ENCODE peak calls at places on chromosomes 7 and 10, in ten cellular contexts. One of them, this sample, is unnamed.

GRCh38 chr7:100655908-100656674 is at the start of gene ACTL6B:
- DNase-seq in gastrocnemius medialis: peak
- DNase-seq in lower leg skin: no peak
- DNase-seq in cardiac muscle cell: peak
- DNase-seq in GM23338: peak
- DNase-seq in SK-N-SH: peak
- DNase-seq in BJ: no peak
- DNase-seq in heart left ventricle: peak
- DNase-seq in HCT116: no peak
- DNase-seq in esophagus muscularis mucosa: no peak
- DNase-seq in this sample: peak

GRCh38 chr7:140200102-140200989 is 23.6 kb upstream of the KDM7A start:
- DNase-seq in heart left ventricle: peak
- DNase-seq in HCT116: no peak
- DNase-seq in gastrocnemius medialis: peak
- DNase-seq in GM23338: no peak
- DNase-seq in esophagus muscularis mucosa: no peak
- DNase-seq in BJ: no peak
- DNase-seq in lower leg skin: peak
- DNase-seq in SK-N-SH: no peak
- DNase-seq in cardiac muscle cell: no peak
- DNase-seq in this sample: no peak

GRCh38 chr10:75475470-75476182 is 44.2 kb downstream of the LRMDA start:
- DNase-seq in esophagus muscularis mucosa: no peak
- DNase-seq in HCT116: no peak
- DNase-seq in SK-N-SH: no peak
- DNase-seq in gastrocnemius medialis: no peak
- DNase-seq in lower leg skin: no peak
- DNase-seq in BJ: no peak
- DNase-seq in heart left ventricle: no peak
- DNase-seq in cardiac muscle cell: no peak
- DNase-seq in GM23338: peak
- DNase-seq in this sample: no peak

GRCh38 chr10:51699145-51699474 is 285 bp downstream of the CSTF2T start:
- DNase-seq in cardiac muscle cell: no peak
- DNase-seq in BJ: no peak
- DNase-seq in GM23338: peak
- DNase-seq in heart left ventricle: no peak
- DNase-seq in HCT116: no peak
- DNase-seq in SK-N-SH: no peak
- DNase-seq in esophagus muscularis mucosa: no peak
- DNase-seq in gastrocnemius medialis: no peak
- DNase-seq in lower leg skin: no peak
- DNase-seq in this sample: no peak

GRCh38 chr10:71278691-71279588 is 40.1 kb upstream of the SLC29A3 start:
- DNase-seq in heart left ventricle: no peak
- DNase-seq in SK-N-SH: peak
- DNase-seq in HCT116: no peak
- DNase-seq in cardiac muscle cell: no peak
- DNase-seq in BJ: no peak
- DNase-seq in GM23338: peak
- DNase-seq in lower leg skin: no peak
- DNase-seq in gastrocnemius medialis: no peak
- DNase-seq in esophagus muscularis mucosa: no peak
- DNase-seq in this sample: no peak

GRCh38 chr7:43585521-43585920 is 2.6 kb downstream of the STK17A start:
- DNase-seq in esophagus muscularis mucosa: no peak
- DNase-seq in cardiac muscle cell: no peak
- DNase-seq in lower leg skin: no peak
- DNase-seq in heart left ventricle: no peak
- DNase-seq in BJ: peak
- DNase-seq in HCT116: no peak
- DNase-seq in SK-N-SH: no peak
- DNase-seq in GM23338: no peak
- DNase-seq in gastrocnemius medialis: no peak
- DNase-seq in this sample: no peak

GRCh38 chr10:133303206-133303605 is 5.5 kb downstream of the TUBGCP2 start:
- DNase-seq in SK-N-SH: no peak
- DNase-seq in HCT116: no peak
- DNase-seq in esophagus muscularis mucosa: no peak
- DNase-seq in gastrocnemius medialis: no peak
- DNase-seq in cardiac muscle cell: no peak
- DNase-seq in BJ: no peak
- DNase-seq in lower leg skin: no peak
- DNase-seq in heart left ventricle: no peak
- DNase-seq in GM23338: no peak
- DNase-seq in this sample: no peak

GRCh38 chr7:12686234-12686893 is 1.1 kb upstream of the ARL4A start:
- DNase-seq in BJ: peak
- DNase-seq in lower leg skin: peak
- DNase-seq in SK-N-SH: peak
- DNase-seq in GM23338: peak
- DNase-seq in gastrocnemius medialis: peak
- DNase-seq in HCT116: peak
- DNase-seq in cardiac muscle cell: peak
- DNase-seq in heart left ventricle: peak
- DNase-seq in esophagus muscularis mucosa: peak
- DNase-seq in this sample: peak

GRCh38 chr7:69739906-69740545 is 141.8 kb downstream of the AUTS2 start:
- DNase-seq in lower leg skin: peak
- DNase-seq in heart left ventricle: peak
- DNase-seq in gastrocnemius medialis: peak
- DNase-seq in esophagus muscularis mucosa: no peak
- DNase-seq in SK-N-SH: peak
- DNase-seq in GM23338: no peak
- DNase-seq in cardiac muscle cell: peak
- DNase-seq in HCT116: no peak
- DNase-seq in BJ: no peak
- DNase-seq in this sample: no peak

GRCh38 chr7:90594791-90595317 is 1.3 kb upstream of the CDK14 start:
- DNase-seq in lower leg skin: no peak
- DNase-seq in esophagus muscularis mucosa: no peak
- DNase-seq in GM23338: peak
- DNase-seq in HCT116: no peak
- DNase-seq in gastrocnemius medialis: peak
- DNase-seq in cardiac muscle cell: no peak
- DNase-seq in BJ: peak
- DNase-seq in SK-N-SH: peak
- DNase-seq in heart left ventricle: peak
- DNase-seq in this sample: no peak

GRCh38 chr10:104777086-104777799 is 136.2 kb downstream of the SORCS3 start:
- DNase-seq in SK-N-SH: no peak
- DNase-seq in lower leg skin: no peak
- DNase-seq in cardiac muscle cell: peak
- DNase-seq in heart left ventricle: no peak
- DNase-seq in esophagus muscularis mucosa: no peak
- DNase-seq in BJ: no peak
- DNase-seq in gastrocnemius medialis: no peak
- DNase-seq in GM23338: peak
- DNase-seq in HCT116: no peak
- DNase-seq in this sample: no peak

GRCh38 chr7:30743371-30744074 is 8.4 kb upstream of the INMT start:
- DNase-seq in lower leg skin: no peak
- DNase-seq in cardiac muscle cell: peak
- DNase-seq in esophagus muscularis mucosa: no peak
- DNase-seq in HCT116: no peak
- DNase-seq in BJ: no peak
- DNase-seq in heart left ventricle: peak
- DNase-seq in gastrocnemius medialis: no peak
- DNase-seq in SK-N-SH: peak
- DNase-seq in GM23338: no peak
- DNase-seq in this sample: no peak

GRCh38 chr10:391304-391703 is 256.0 kb downstream of the ZMYND11 start:
- DNase-seq in heart left ventricle: no peak
- DNase-seq in lower leg skin: peak
- DNase-seq in GM23338: no peak
- DNase-seq in cardiac muscle cell: no peak
- DNase-seq in BJ: no peak
- DNase-seq in HCT116: no peak
- DNase-seq in SK-N-SH: peak
- DNase-seq in gastrocnemius medialis: no peak
- DNase-seq in esophagus muscularis mucosa: no peak
- DNase-seq in this sample: no peak

GRCh38 chr7:70940597-70940996 is 191.3 kb upstream of the GALNT17 start:
- DNase-seq in BJ: no peak
- DNase-seq in SK-N-SH: no peak
- DNase-seq in cardiac muscle cell: no peak
- DNase-seq in GM23338: no peak
- DNase-seq in lower leg skin: peak
- DNase-seq in gastrocnemius medialis: no peak
- DNase-seq in heart left ventricle: no peak
- DNase-seq in esophagus muscularis mucosa: no peak
- DNase-seq in HCT116: no peak
- DNase-seq in this sample: no peak

GRCh38 chr10:75350791-75351190 is 50.8 kb downstream of the ZNF503 start:
- DNase-seq in gastrocnemius medialis: no peak
- DNase-seq in BJ: no peak
- DNase-seq in heart left ventricle: no peak
- DNase-seq in GM23338: no peak
- DNase-seq in esophagus muscularis mucosa: peak
- DNase-seq in SK-N-SH: no peak
- DNase-seq in lower leg skin: no peak
- DNase-seq in cardiac muscle cell: no peak
- DNase-seq in HCT116: peak
- DNase-seq in this sample: no peak

DNA sequence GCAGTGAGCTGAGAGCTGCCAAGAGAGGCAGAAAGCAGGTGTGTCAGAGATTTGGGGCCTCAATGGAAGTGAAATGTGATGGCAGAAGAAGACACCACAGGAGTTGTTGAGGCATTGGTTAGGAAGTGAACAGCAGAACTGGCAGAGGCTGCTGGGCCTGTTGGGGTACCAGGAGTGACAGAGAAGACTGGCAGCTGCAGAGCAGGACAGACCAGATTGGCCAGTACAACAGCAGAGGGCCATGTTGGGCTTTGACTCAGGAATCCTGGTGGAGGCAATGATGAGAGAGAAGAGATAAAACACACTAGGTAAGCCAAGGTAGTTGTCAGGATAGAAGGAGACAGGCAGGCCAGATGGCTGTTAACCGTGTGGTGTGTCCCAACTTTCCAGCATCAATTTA is 19.9 kb upstream of the HERPUD2 start:
- DNase-seq in heart left ventricle: no peak
- DNase-seq in gastrocnemius medialis: no peak
- DNase-seq in lower leg skin: no peak
- DNase-seq in BJ: no peak
- DNase-seq in GM23338: peak
- DNase-seq in HCT116: no peak
- DNase-seq in SK-N-SH: no peak
- DNase-seq in cardiac muscle cell: no peak
- DNase-seq in esophagus muscularis mucosa: no peak
- DNase-seq in this sample: no peak
- TF ChIP-seq CTCF in heart left ventricle: no peak
- TF ChIP-seq CTCF in gastrocnemius medialis: no peak
- TF ChIP-seq CTCF in lower leg skin: no peak
- TF ChIP-seq CTCF in BJ: no peak
- TF ChIP-seq CTCF in GM23338: no peak
- TF ChIP-seq CTCF in HCT116: no peak
- TF ChIP-seq CTCF in SK-N-SH: no peak
- TF ChIP-seq CTCF in cardiac muscle cell: no peak
- TF ChIP-seq CTCF in esophagus muscularis mucosa: no peak
- TF ChIP-seq CTCF in this sample: no peak

GRCh38 chr10:24958701-24959392 is 6.4 kb upstream of the PRTFDC1 start:
- DNase-seq in SK-N-SH: no peak
- DNase-seq in cardiac muscle cell: no peak
- DNase-seq in BJ: no peak
- DNase-seq in GM23338: no peak
- DNase-seq in lower leg skin: no peak
- DNase-seq in HCT116: no peak
- DNase-seq in esophagus muscularis mucosa: peak
- DNase-seq in gastrocnemius medialis: peak
- DNase-seq in heart left ventricle: peak
- DNase-seq in this sample: no peak
- TF ChIP-seq CTCF in SK-N-SH: no peak
- TF ChIP-seq CTCF in cardiac muscle cell: no peak
- TF ChIP-seq CTCF in BJ: peak
- TF ChIP-seq CTCF in GM23338: no peak
- TF ChIP-seq CTCF in lower leg skin: no peak
- TF ChIP-seq CTCF in HCT116: no peak
- TF ChIP-seq CTCF in esophagus muscularis mucosa: no peak
- TF ChIP-seq CTCF in gastrocnemius medialis: no peak
- TF ChIP-seq CTCF in heart left ventricle: no peak
- TF ChIP-seq CTCF in this sample: no peak

DNA sequence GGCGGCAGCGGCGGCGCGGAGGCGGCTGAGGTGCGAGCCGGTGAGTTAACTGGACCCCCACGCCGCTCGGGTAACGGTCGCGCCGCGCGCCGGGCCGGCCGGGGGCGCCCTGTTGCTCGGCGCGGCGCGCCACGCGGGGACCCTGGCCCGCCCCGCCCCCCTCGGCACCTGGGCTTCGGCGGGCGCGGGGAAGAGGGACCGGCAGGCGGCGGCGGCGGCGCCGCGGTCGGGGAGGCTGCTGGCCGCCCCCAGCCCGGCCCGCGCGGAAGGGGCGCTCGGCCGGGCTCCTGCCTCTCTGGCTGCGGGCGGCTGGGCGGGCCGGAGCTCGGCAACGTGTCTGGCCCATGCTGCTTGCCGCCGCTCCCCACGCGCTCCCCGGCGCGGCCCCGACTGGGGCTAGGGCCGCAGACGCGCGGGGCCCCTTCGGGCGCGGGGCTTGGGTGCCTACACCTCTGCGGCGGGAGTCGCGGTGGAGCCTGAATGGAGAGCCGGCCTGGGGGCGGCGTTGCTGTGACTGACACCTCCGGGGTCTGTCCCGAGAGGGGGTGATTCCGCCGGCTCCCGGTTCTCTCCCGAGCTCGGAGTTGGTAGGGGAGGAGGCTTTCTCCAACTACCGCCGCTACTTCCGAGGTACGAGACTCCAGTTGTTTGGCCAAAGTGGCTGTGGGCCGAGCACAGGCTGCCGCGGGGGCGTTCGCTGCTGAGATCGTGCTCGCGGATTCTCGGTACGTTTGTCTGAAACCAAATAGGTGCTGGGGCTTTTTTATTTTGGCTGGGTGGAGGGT is 494 bp downstream of the PALS2 start:
- DNase-seq in gastrocnemius medialis: peak
- DNase-seq in BJ: no peak
- DNase-seq in esophagus muscularis mucosa: no peak
- DNase-seq in lower leg skin: peak
- DNase-seq in SK-N-SH: peak
- DNase-seq in GM23338: peak
- DNase-seq in cardiac muscle cell: peak
- DNase-seq in heart left ventricle: peak
- DNase-seq in HCT116: no peak
- DNase-seq in this sample: peak
- TF ChIP-seq CTCF in gastrocnemius medialis: no peak
- TF ChIP-seq CTCF in BJ: no peak
- TF ChIP-seq CTCF in esophagus muscularis mucosa: no peak
- TF ChIP-seq CTCF in lower leg skin: no peak
- TF ChIP-seq CTCF in SK-N-SH: no peak
- TF ChIP-seq CTCF in GM23338: no peak
- TF ChIP-seq CTCF in cardiac muscle cell: no peak
- TF ChIP-seq CTCF in heart left ventricle: no peak
- TF ChIP-seq CTCF in HCT116: no peak
- TF ChIP-seq CTCF in this sample: no peak

DNA sequence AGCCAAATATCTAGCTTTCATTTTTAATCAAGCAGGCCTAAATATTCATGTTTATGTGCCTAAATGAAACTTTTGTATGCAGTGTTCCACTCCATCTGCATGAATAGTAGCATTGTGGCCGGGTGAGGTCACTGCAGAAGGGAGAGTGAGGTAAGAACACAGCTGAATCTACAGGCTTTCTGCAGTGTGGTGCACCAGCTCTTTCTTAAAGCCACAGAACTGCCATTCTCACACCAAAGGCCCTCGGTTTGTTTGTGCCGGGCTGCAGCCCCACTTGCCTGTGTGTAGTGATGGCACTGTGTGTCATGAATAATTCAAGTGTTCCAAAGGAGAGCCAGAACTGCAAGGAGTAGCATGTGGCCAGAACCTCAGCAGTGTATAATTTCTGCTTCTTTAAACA is 204.1 kb downstream of the TRIL start:
- DNase-seq in gastrocnemius medialis: no peak
- DNase-seq in BJ: no peak
- DNase-seq in HCT116: no peak
- DNase-seq in SK-N-SH: no peak
- DNase-seq in cardiac muscle cell: no peak
- DNase-seq in lower leg skin: no peak
- DNase-seq in heart left ventricle: no peak
- DNase-seq in esophagus muscularis mucosa: no peak
- DNase-seq in GM23338: no peak
- DNase-seq in this sample: peak
- TF ChIP-seq CTCF in gastrocnemius medialis: no peak
- TF ChIP-seq CTCF in BJ: no peak
- TF ChIP-seq CTCF in HCT116: no peak
- TF ChIP-seq CTCF in SK-N-SH: peak
- TF ChIP-seq CTCF in cardiac muscle cell: peak
- TF ChIP-seq CTCF in lower leg skin: no peak
- TF ChIP-seq CTCF in heart left ventricle: no peak
- TF ChIP-seq CTCF in esophagus muscularis mucosa: no peak
- TF ChIP-seq CTCF in GM23338: no peak
- TF ChIP-seq CTCF in this sample: no peak

This sample was measured in neural crest cell.